ENCODE peak calls at places on chromosomes 12 and 14, in nine cellular contexts. H is stimulated activated CD4-positive, alpha-beta T cell treated with anti-CD3 and anti-CD28 coated beads, Interleukin-1b, Interleukin-23, amount 100 ng/mL, for 1 hour; B is body of pancreas; K is posterior vena cava; X is astrocyte of the spinal cord; V is left ventricle myocardium inferior; A is germinal center; O is GM04503; J is neural crest cell. Q is an unnamed sample.

GRCh38 chr14:97833291-97833690 is 1036.1 kb downstream of the VRK1 start:
- DNase-seq in H (no peak), J (no peak), K (no peak), V (no peak), O (no peak), X (no peak), B (no peak), A (no peak), Q (no peak)

GRCh38 chr12:75721231-75721641 is 209.8 kb upstream of the KRR1 start:
- DNase-seq in J (no peak), A (no peak), K (no peak), O (no peak), X (peak), H (no peak), B (no peak), V (no peak), Q (no peak)

GRCh38 chr14:21300892-21301291 is 21.0 kb downstream of the RPGRIP1 start:
- DNase-seq in J (peak), X (no peak), O (no peak), B (peak), A (peak), V (peak), K (no peak), H (no peak), Q (no peak)

GRCh38 chr14:65536781-65537423 is 124.4 kb downstream of the FUT8 start:
- DNase-seq in V (no peak), B (no peak), X (no peak), H (no peak), J (no peak), A (no peak), O (no peak), K (no peak), Q (no peak)

GRCh38 chr14:75982724-75983358 is 1.0 kb upstream of the TGFB3 start:
- DNase-seq in H (peak), X (peak), A (no peak), J (no peak), O (peak), V (peak), K (peak), B (peak), Q (peak)

GRCh38 chr14:91419044-91419397 is 1.4 kb upstream of the CCDC88C start:
- DNase-seq in J (no peak), V (no peak), X (no peak), A (no peak), B (no peak), K (no peak), O (no peak), H (no peak), Q (no peak)

GRCh38 chr14:39185256-39186049 is 10.4 kb downstream of the PNN start:
- DNase-seq in H (no peak), J (no peak), K (no peak), X (no peak), O (no peak), B (no peak), A (no peak), V (no peak), Q (no peak)

GRCh38 chr12:85179680-85180300 is 100.2 kb upstream of the ALX1 start:
- DNase-seq in J (no peak), H (no peak), O (no peak), V (no peak), X (peak), K (no peak), A (no peak), B (no peak), Q (no peak)

GRCh38 chr12:12178545-12178944 is 88.3 kb downstream of the LRP6 start:
- DNase-seq in H (no peak), X (no peak), O (no peak), V (no peak), B (no peak), K (no peak), A (no peak), J (no peak), Q (no peak)